ENCODE peak calls at places on chromosomes 2 and 18, in seven cellular contexts. One of them, this sample, is unnamed.
A peak's percentile ranks its signal among the peaks of the same experiment; 100 is the strongest.

GRCh38 chr2:84946204-84947009 is 24.6 kb upstream of the KCMF1 start:
- DNase-seq in fibroblast of pulmonary artery: peak; percentile 67
- DNase-seq in fibroblast of the aortic adventitia: peak; percentile 67
- DNase-seq in fibroblast of mammary gland: peak; percentile 68
- DNase-seq in cardiac fibroblast: peak; percentile 91
- DNase-seq in tibial artery: peak; percentile 52
- DNase-seq in A549: peak; percentile 95
- DNase-seq in this sample: no peak

GRCh38 chr18:3321133-3321812 is 59.3 kb downstream of the MYL12B start:
- DNase-seq in fibroblast of pulmonary artery: peak; percentile 99
- DNase-seq in fibroblast of the aortic adventitia: peak; percentile 99
- DNase-seq in fibroblast of mammary gland: peak; percentile 98
- DNase-seq in cardiac fibroblast: peak; percentile 99
- DNase-seq in tibial artery: no peak
- DNase-seq in A549: peak; percentile 51
- DNase-seq in this sample: peak; percentile 88

GRCh38 chr2:11697103-11697871 is 27.3 kb upstream of the NTSR2 start:
- DNase-seq in fibroblast of pulmonary artery: peak; percentile 77
- DNase-seq in fibroblast of the aortic adventitia: peak; percentile 77
- DNase-seq in fibroblast of mammary gland: peak; percentile 83
- DNase-seq in cardiac fibroblast: peak; percentile 77
- DNase-seq in tibial artery: peak; percentile 83
- DNase-seq in A549: peak; percentile 32
- DNase-seq in this sample: peak; percentile 57

GRCh38 chr2:137449454-137449853 is 514.8 kb upstream of the HNMT start:
- DNase-seq in fibroblast of pulmonary artery: no peak
- DNase-seq in fibroblast of the aortic adventitia: no peak
- DNase-seq in fibroblast of mammary gland: no peak
- DNase-seq in cardiac fibroblast: no peak
- DNase-seq in tibial artery: no peak
- DNase-seq in A549: no peak
- DNase-seq in this sample: no peak

GRCh38 chr2:3659447-3660432 is 1.7 kb downstream of the ALLC start:
- DNase-seq in fibroblast of pulmonary artery: no peak
- DNase-seq in fibroblast of the aortic adventitia: no peak
- DNase-seq in fibroblast of mammary gland: no peak
- DNase-seq in cardiac fibroblast: peak; percentile 11
- DNase-seq in tibial artery: peak; percentile 27
- DNase-seq in A549: no peak
- DNase-seq in this sample: peak; percentile 64

GRCh38 chr2:42086500-42086953 is 38.7 kb downstream of the PKDCC start:
- DNase-seq in fibroblast of pulmonary artery: peak; percentile 82
- DNase-seq in fibroblast of the aortic adventitia: peak; percentile 83
- DNase-seq in fibroblast of mammary gland: peak; percentile 74
- DNase-seq in cardiac fibroblast: peak; percentile 79
- DNase-seq in tibial artery: no peak
- DNase-seq in A549: peak; percentile 71
- DNase-seq in this sample: peak; percentile 76

GRCh38 chr2:181984814-181985631 is 630 bp upstream of the PPP1R1C start:
- DNase-seq in fibroblast of pulmonary artery: no peak
- DNase-seq in fibroblast of the aortic adventitia: peak; percentile 21
- DNase-seq in fibroblast of mammary gland: no peak
- DNase-seq in cardiac fibroblast: no peak
- DNase-seq in tibial artery: no peak
- DNase-seq in A549: no peak
- DNase-seq in this sample: peak; percentile 17

GRCh38 chr2:72932045-72932444 is 14.7 kb downstream of the EMX1 start:
- DNase-seq in fibroblast of pulmonary artery: no peak
- DNase-seq in fibroblast of the aortic adventitia: peak; percentile 15
- DNase-seq in fibroblast of mammary gland: peak; percentile 38
- DNase-seq in cardiac fibroblast: peak; percentile 27
- DNase-seq in tibial artery: peak; percentile 51
- DNase-seq in A549: no peak
- DNase-seq in this sample: no peak

GRCh38 chr2:29819570-29819969 is 101.8 kb downstream of the ALK start:
- DNase-seq in fibroblast of pulmonary artery: no peak
- DNase-seq in fibroblast of the aortic adventitia: no peak
- DNase-seq in fibroblast of mammary gland: no peak
- DNase-seq in cardiac fibroblast: no peak
- DNase-seq in tibial artery: no peak
- DNase-seq in A549: no peak
- DNase-seq in this sample: no peak

GRCh38 chr2:75787532-75788132 is 76.9 kb upstream of the GCFC2 start:
- DNase-seq in fibroblast of pulmonary artery: peak; percentile 64
- DNase-seq in fibroblast of the aortic adventitia: peak; percentile 32
- DNase-seq in fibroblast of mammary gland: peak; percentile 42
- DNase-seq in cardiac fibroblast: peak; percentile 49
- DNase-seq in tibial artery: no peak
- DNase-seq in A549: no peak
- DNase-seq in this sample: peak; percentile 17

GRCh38 chr2:128241896-128242295 is 76.8 kb downstream of the HS6ST1 start:
- DNase-seq in fibroblast of pulmonary artery: no peak
- DNase-seq in fibroblast of the aortic adventitia: no peak
- DNase-seq in fibroblast of mammary gland: no peak
- DNase-seq in cardiac fibroblast: no peak
- DNase-seq in tibial artery: no peak
- DNase-seq in A549: no peak
- DNase-seq in this sample: no peak

GRCh38 chr18:41490861-41491260 is 464.2 kb upstream of the PIK3C3 start:
- DNase-seq in fibroblast of pulmonary artery: no peak
- DNase-seq in fibroblast of the aortic adventitia: no peak
- DNase-seq in fibroblast of mammary gland: no peak
- DNase-seq in cardiac fibroblast: no peak
- DNase-seq in tibial artery: no peak
- DNase-seq in A549: no peak
- DNase-seq in this sample: no peak

GRCh38 chr2:47070920-47071824 is 83.9 kb downstream of the STPG4 start:
- DNase-seq in fibroblast of pulmonary artery: peak; percentile 95
- DNase-seq in fibroblast of the aortic adventitia: peak; percentile 90
- DNase-seq in fibroblast of mammary gland: peak; percentile 95
- DNase-seq in cardiac fibroblast: peak; percentile 94
- DNase-seq in tibial artery: peak; percentile 91
- DNase-seq in A549: no peak
- DNase-seq in this sample: peak; percentile 96

GRCh38 chr2:208306291-208306690 is 40.2 kb downstream of the PIKFYVE start:
- DNase-seq in fibroblast of pulmonary artery: peak; percentile 6
- DNase-seq in fibroblast of the aortic adventitia: peak; percentile 7
- DNase-seq in fibroblast of mammary gland: peak; percentile 62
- DNase-seq in cardiac fibroblast: peak; percentile 51
- DNase-seq in tibial artery: no peak
- DNase-seq in A549: no peak
- DNase-seq in this sample: peak; percentile 29

GRCh38 chr2:201040867-201041628 is 30.4 kb downstream of the HYCC2 start:
- DNase-seq in fibroblast of pulmonary artery: no peak
- DNase-seq in fibroblast of the aortic adventitia: no peak
- DNase-seq in fibroblast of mammary gland: no peak
- DNase-seq in cardiac fibroblast: no peak
- DNase-seq in tibial artery: no peak
- DNase-seq in A549: no peak
- DNase-seq in this sample: no peak

GRCh38 chr2:173307287-173307686 is 47.4 kb upstream of the CDCA7 start:
- DNase-seq in fibroblast of pulmonary artery: peak; percentile 25
- DNase-seq in fibroblast of the aortic adventitia: no peak
- DNase-seq in fibroblast of mammary gland: no peak
- DNase-seq in cardiac fibroblast: no peak
- DNase-seq in tibial artery: no peak
- DNase-seq in A549: no peak
- DNase-seq in this sample: no peak

GRCh38 chr2:178047391-178047790 is 25.2 kb downstream of the PDE11A start:
- DNase-seq in fibroblast of pulmonary artery: no peak
- DNase-seq in fibroblast of the aortic adventitia: no peak
- DNase-seq in fibroblast of mammary gland: no peak
- DNase-seq in cardiac fibroblast: no peak
- DNase-seq in tibial artery: no peak
- DNase-seq in A549: no peak
- DNase-seq in this sample: no peak

GRCh38 chr2:122590524-122590923 is 835.1 kb downstream of the TSN start:
- DNase-seq in fibroblast of pulmonary artery: no peak
- DNase-seq in fibroblast of the aortic adventitia: no peak
- DNase-seq in fibroblast of mammary gland: no peak
- DNase-seq in cardiac fibroblast: no peak
- DNase-seq in tibial artery: no peak
- DNase-seq in A549: no peak
- DNase-seq in this sample: no peak

GRCh38 chr18:22166070-22166972 is 3.1 kb upstream of the GATA6 start:
- DNase-seq in fibroblast of pulmonary artery: peak; percentile 61
- DNase-seq in fibroblast of the aortic adventitia: peak; percentile 76
- DNase-seq in fibroblast of mammary gland: no peak
- DNase-seq in cardiac fibroblast: peak; percentile 36
- DNase-seq in tibial artery: peak; percentile 91
- DNase-seq in A549: peak; percentile 6
- DNase-seq in this sample: no peak

GRCh38 chr2:121480826-121481225 is 49.9 kb upstream of the RNU4ATAC start:
- DNase-seq in fibroblast of pulmonary artery: peak; percentile 97
- DNase-seq in fibroblast of the aortic adventitia: peak; percentile 98
- DNase-seq in fibroblast of mammary gland: peak; percentile 92
- DNase-seq in cardiac fibroblast: peak; percentile 92
- DNase-seq in tibial artery: no peak
- DNase-seq in A549: no peak
- DNase-seq in this sample: peak; percentile 96

GRCh38 chr2:73008261-73009159 is 63.0 kb downstream of the SFXN5 start:
- DNase-seq in fibroblast of pulmonary artery: no peak
- DNase-seq in fibroblast of the aortic adventitia: no peak
- DNase-seq in fibroblast of mammary gland: no peak
- DNase-seq in cardiac fibroblast: no peak
- DNase-seq in tibial artery: peak; percentile 15
- DNase-seq in A549: no peak
- DNase-seq in this sample: no peak

GRCh38 chr2:105258835-105259350 is 17.4 kb downstream of the GPR45 start:
- DNase-seq in fibroblast of pulmonary artery: no peak
- DNase-seq in fibroblast of the aortic adventitia: no peak
- DNase-seq in fibroblast of mammary gland: no peak
- DNase-seq in cardiac fibroblast: no peak
- DNase-seq in tibial artery: no peak
- DNase-seq in A549: no peak
- DNase-seq in this sample: no peak

GRCh38 chr2:38498039-38498438 is 104.7 kb downstream of the HNRNPLL start:
- DNase-seq in fibroblast of pulmonary artery: no peak
- DNase-seq in fibroblast of the aortic adventitia: no peak
- DNase-seq in fibroblast of mammary gland: no peak
- DNase-seq in cardiac fibroblast: no peak
- DNase-seq in tibial artery: no peak
- DNase-seq in A549: no peak
- DNase-seq in this sample: no peak

GRCh38 chr2:63465633-63466032 is 122.6 kb downstream of the WDPCP start:
- DNase-seq in fibroblast of pulmonary artery: peak; percentile 6
- DNase-seq in fibroblast of the aortic adventitia: peak; percentile 12
- DNase-seq in fibroblast of mammary gland: no peak
- DNase-seq in cardiac fibroblast: peak; percentile 13
- DNase-seq in tibial artery: no peak
- DNase-seq in A549: no peak
- DNase-seq in this sample: peak; percentile 8

GRCh38 chr2:71898851-71899681 is 248.6 kb downstream of the CYP26B1 start:
- DNase-seq in fibroblast of pulmonary artery: no peak
- DNase-seq in fibroblast of the aortic adventitia: no peak
- DNase-seq in fibroblast of mammary gland: no peak
- DNase-seq in cardiac fibroblast: no peak
- DNase-seq in tibial artery: peak; percentile 48
- DNase-seq in A549: no peak
- DNase-seq in this sample: no peak
- TF ChIP-seq CTCF in fibroblast of pulmonary artery: no peak
- TF ChIP-seq CTCF in fibroblast of the aortic adventitia: no peak
- TF ChIP-seq CTCF in fibroblast of mammary gland: no peak
- TF ChIP-seq CTCF in cardiac fibroblast: no peak
- TF ChIP-seq CTCF in tibial artery: no peak
- TF ChIP-seq CTCF in A549: no peak
- TF ChIP-seq CTCF in this sample: no peak

DNA sequence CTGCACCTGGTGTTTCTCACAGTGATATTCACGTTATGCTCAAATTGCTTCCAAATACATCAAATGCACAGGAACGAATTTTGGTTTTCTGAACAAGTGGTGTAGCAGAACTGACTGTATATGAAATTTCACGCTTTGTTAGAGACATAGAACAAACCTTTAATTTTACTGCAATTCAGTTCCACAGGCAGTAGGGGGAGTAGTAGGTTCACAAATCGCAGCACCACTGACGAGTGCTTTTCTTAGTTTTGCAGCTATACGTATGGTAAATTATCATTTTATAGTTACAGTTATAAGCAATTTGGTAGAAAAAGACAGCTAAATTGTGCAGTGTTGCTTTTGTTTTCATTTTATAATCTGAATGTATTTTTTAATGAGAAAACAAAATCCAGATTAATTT is 113.3 kb downstream of the KIAA1328 start:
- DNase-seq in fibroblast of pulmonary artery: peak; percentile 71
- DNase-seq in fibroblast of the aortic adventitia: peak; percentile 31
- DNase-seq in fibroblast of mammary gland: peak; percentile 56
- DNase-seq in cardiac fibroblast: peak; percentile 67
- DNase-seq in tibial artery: no peak
- DNase-seq in A549: peak; percentile 2
- DNase-seq in this sample: peak; percentile 55
- TF ChIP-seq CTCF in fibroblast of pulmonary artery: peak; percentile 75
- TF ChIP-seq CTCF in fibroblast of the aortic adventitia: peak; percentile 53
- TF ChIP-seq CTCF in fibroblast of mammary gland: peak; percentile 74
- TF ChIP-seq CTCF in cardiac fibroblast: peak; percentile 72
- TF ChIP-seq CTCF in tibial artery: no peak
- TF ChIP-seq CTCF in A549: peak; percentile 41
- TF ChIP-seq CTCF in this sample: peak; percentile 81

GRCh38 chr2:74104839-74105238 is 42.9 kb downstream of the BOLA3 start:
- DNase-seq in fibroblast of pulmonary artery: peak; percentile 26
- DNase-seq in fibroblast of the aortic adventitia: peak; percentile 25
- DNase-seq in fibroblast of mammary gland: peak; percentile 17
- DNase-seq in cardiac fibroblast: peak; percentile 20
- DNase-seq in tibial artery: no peak
- DNase-seq in A549: no peak
- DNase-seq in this sample: peak; percentile 30
- TF ChIP-seq CTCF in fibroblast of pulmonary artery: peak; percentile 22
- TF ChIP-seq CTCF in fibroblast of the aortic adventitia: no peak
- TF ChIP-seq CTCF in fibroblast of mammary gland: peak; percentile 24
- TF ChIP-seq CTCF in cardiac fibroblast: peak; percentile 20
- TF ChIP-seq CTCF in tibial artery: no peak
- TF ChIP-seq CTCF in A549: no peak
- TF ChIP-seq CTCF in this sample: peak; percentile 19

GRCh38 chr2:223251656-223252229 is 199.8 kb downstream of the KCNE4 start:
- DNase-seq in fibroblast of pulmonary artery: no peak
- DNase-seq in fibroblast of the aortic adventitia: no peak
- DNase-seq in fibroblast of mammary gland: no peak
- DNase-seq in cardiac fibroblast: no peak
- DNase-seq in tibial artery: no peak
- DNase-seq in A549: no peak
- DNase-seq in this sample: no peak
- TF ChIP-seq CTCF in fibroblast of pulmonary artery: no peak
- TF ChIP-seq CTCF in fibroblast of the aortic adventitia: no peak
- TF ChIP-seq CTCF in fibroblast of mammary gland: no peak
- TF ChIP-seq CTCF in cardiac fibroblast: no peak
- TF ChIP-seq CTCF in tibial artery: no peak
- TF ChIP-seq CTCF in A549: no peak
- TF ChIP-seq CTCF in this sample: no peak

GRCh38 chr2:129337076-129337475 is 642.4 kb upstream of the RAB6C start:
- DNase-seq in fibroblast of pulmonary artery: no peak
- DNase-seq in fibroblast of the aortic adventitia: no peak
- DNase-seq in fibroblast of mammary gland: no peak
- DNase-seq in cardiac fibroblast: no peak
- DNase-seq in tibial artery: no peak
- DNase-seq in A549: no peak
- DNase-seq in this sample: no peak
- TF ChIP-seq CTCF in fibroblast of pulmonary artery: no peak
- TF ChIP-seq CTCF in fibroblast of the aortic adventitia: no peak
- TF ChIP-seq CTCF in fibroblast of mammary gland: no peak
- TF ChIP-seq CTCF in cardiac fibroblast: no peak
- TF ChIP-seq CTCF in tibial artery: no peak
- TF ChIP-seq CTCF in A549: no peak
- TF ChIP-seq CTCF in this sample: no peak

This sample was measured in fibroblast of villous mesenchyme.